ENCODE peak calls at places on chromosome 9, in six cellular contexts. I is SK-N-SH, C is K562, E is HepG2, U is GM12878, H is H1. T is an unnamed sample.

GRCh38 chr9:129318121-129319075 is 140.3 kb upstream of the IER5L start:
- DNase-seq in H (no peak), E (peak; percentile 59), C (no peak), U (no peak), I (no peak), T (no peak)

GRCh38 chr9:126423709-126424185 is 97.1 kb downstream of the MVB12B start:
- DNase-seq in H (no peak), E (no peak), C (no peak), U (no peak), I (no peak), T (no peak)

GRCh38 chr9:126395439-126396212 is 69.0 kb downstream of the MVB12B start:
- DNase-seq in U (no peak), H (no peak), C (no peak), E (no peak), I (no peak), T (no peak)

GRCh38 chr9:125758986-125759811 is 12.0 kb downstream of the PBX3 start:
- DNase-seq in H (no peak), E (peak; percentile 93), C (no peak), I (peak; percentile 12), U (no peak), T (peak; percentile 87)

GRCh38 chr9:70902705-70903131 is 218.7 kb downstream of the TRPM3 start:
- DNase-seq in C (no peak), U (no peak), E (no peak), H (no peak), I (no peak), T (no peak)

GRCh38 chr9:95379630-95380029 is 62.1 kb upstream of the FANCC start:
- DNase-seq in E (no peak), H (peak; percentile 41), C (no peak), I (no peak), U (no peak), T (no peak)

GRCh38 chr9:126125177-126125576 is 201.5 kb upstream of the MVB12B start:
- DNase-seq in I (no peak), E (no peak), H (no peak), C (no peak), U (no peak), T (no peak)

GRCh38 chr9:108057421-108058136 is 568.0 kb upstream of the KLF4 start:
- DNase-seq in U (no peak), H (no peak), C (no peak), E (no peak), I (no peak), T (peak; percentile 7)

GRCh38 chr9:121120386-121120785 is 45.6 kb downstream of the CNTRL start:
- DNase-seq in U (no peak), I (no peak), C (no peak), H (no peak), E (no peak), T (peak; percentile 22)

GRCh38 chr9:82810902-82811301 is 252.0 kb downstream of the RASEF start:
- DNase-seq in I (no peak), U (no peak), E (no peak), H (no peak), C (no peak), T (no peak)

GRCh38 chr9:83596899-83597504 is 25.9 kb upstream of the IDNK start:
- DNase-seq in U (no peak), H (peak; percentile 87), E (no peak), C (peak; percentile 51), I (peak; percentile 54), T (peak; percentile 38)

GRCh38 chr9:134860510-134860909 is 20.1 kb upstream of the FCN2 start:
- DNase-seq in E (no peak), U (no peak), H (no peak), C (no peak), I (no peak), T (no peak)

GRCh38 chr9:1005043-1005667 is 28.7 kb downstream of the DMRT3 start:
- DNase-seq in U (peak; percentile 53), C (peak; percentile 7), I (peak; percentile 24), H (no peak), E (peak; percentile 47), T (peak; percentile 60)

GRCh38 chr9:20319641-20320337 is 302.5 kb downstream of the MLLT3 start:
- DNase-seq in H (no peak), E (no peak), I (no peak), U (no peak), C (no peak), T (no peak)

GRCh38 chr9:134165357-134166315 is 1.3 kb upstream of the RNU6ATAC start:
- DNase-seq in E (no peak), C (peak; percentile 36), U (no peak), I (peak; percentile 63), H (no peak), T (peak; percentile 70)

GRCh38 chr9:36337865-36338264 is 62.2 kb downstream of the RNF38 start:
- DNase-seq in I (no peak), E (no peak), U (no peak), H (no peak), C (no peak), T (no peak)

GRCh38 chr9:84170521-84171141 is 169.9 kb downstream of the SLC28A3 start:
- DNase-seq in U (no peak), E (peak; percentile 45), C (peak; percentile 7), I (peak; percentile 46), H (no peak), T (no peak)

GRCh38 chr9:111992523-111992922 is 95.9 kb downstream of the UGCG start:
- DNase-seq in U (peak; percentile 77), I (no peak), C (no peak), E (no peak), H (no peak), T (no peak)

GRCh38 chr9:111483419-111483861 is 743 bp downstream of the ECPAS start:
- DNase-seq in H (no peak), I (peak; percentile 91), U (no peak), E (peak; percentile 6), C (peak; percentile 75), T (no peak)

GRCh38 chr9:89477811-89478583 is 19.9 kb downstream of the SEMA4D start:
- DNase-seq in H (no peak), C (no peak), E (no peak), U (no peak), I (no peak), T (peak; percentile 66)

GRCh38 chr9:97072285-97072770 is 33.4 kb upstream of the CTSV start:
- DNase-seq in E (no peak), U (no peak), H (no peak), I (no peak), C (no peak), T (no peak)

GRCh38 chr9:2622361-2623045 is 916 bp downstream of the VLDLR start:
- DNase-seq in E (no peak), H (peak; percentile 55), U (no peak), C (no peak), I (peak; percentile 66), T (no peak)

GRCh38 chr9:135522137-135522877 is 1.1 kb downstream of the LCN1 start:
- DNase-seq in C (no peak), E (no peak), I (no peak), U (no peak), H (peak; percentile 50), T (no peak)

GRCh38 chr9:136488247-136489214 is 5.7 kb upstream of the SEC16A start:
- DNase-seq in E (no peak), H (peak; percentile 94), U (no peak), C (peak; percentile 67), I (peak; percentile 81), T (peak; percentile 45)

GRCh38 chr9:135211524-135211890 is 124.0 kb downstream of the OLFM1 start:
- DNase-seq in U (no peak), H (no peak), E (no peak), I (no peak), C (no peak), T (no peak)

GRCh38 chr9:134453776-134454175 is 127.5 kb downstream of the RXRA start:
- DNase-seq in C (no peak), E (no peak), H (no peak), I (no peak), U (no peak), T (no peak)

GRCh38 chr9:120151806-120152205 is 428.2 kb downstream of the CDK5RAP2 start:
- DNase-seq in C (no peak), H (no peak), U (no peak), I (no peak), E (no peak), T (no peak)

GRCh38 chr9:757246-757881 is 84.1 kb upstream of the DMRT1 start:
- DNase-seq in E (peak; percentile 69), I (peak; percentile 15), H (peak; percentile 67), C (no peak), U (no peak), T (no peak)

GRCh38 chr9:89435315-89435823 is 62.5 kb downstream of the SEMA4D start:
- DNase-seq in C (peak; percentile 36), E (no peak), I (no peak), U (no peak), H (peak; percentile 87), T (no peak)

GRCh38 chr9:37417252-37417803 is 5.2 kb upstream of the GRHPR start:
- DNase-seq in E (peak; percentile 18), I (no peak), U (no peak), H (no peak), C (no peak), T (no peak)
- TF ChIP-seq CTCF in E (no peak), I (no peak), U (peak; percentile 8), H (no peak), C (no peak), T (no peak)

DNA sequence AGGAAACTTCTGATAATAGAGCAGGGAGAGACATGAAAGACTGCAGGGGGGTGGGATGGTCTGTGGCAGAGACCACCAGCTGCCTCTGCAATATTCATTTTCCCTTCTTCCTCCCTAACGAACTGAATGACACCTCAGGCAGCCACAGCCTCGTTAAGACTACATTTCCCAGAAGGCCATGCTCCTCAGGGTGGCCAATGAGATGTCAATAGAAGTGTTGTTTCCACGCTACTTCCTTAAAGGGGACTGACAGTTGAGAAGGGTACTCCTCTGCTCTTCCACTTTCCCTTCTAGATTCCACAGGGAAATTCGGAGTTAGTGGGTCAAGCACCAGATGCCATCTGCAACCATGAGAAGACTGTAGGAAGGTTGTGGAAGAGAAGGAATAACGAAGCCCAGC is 52.0 kb upstream of the DAPK1 start:
- DNase-seq in I (no peak), H (peak; percentile 63), E (no peak), U (peak; percentile 44), C (peak; percentile 45), T (no peak)
- TF ChIP-seq GABPA in I (no peak), H (no peak), E (peak; percentile 80), U (peak; percentile 41), C (peak; percentile 31), T (no peak)

GRCh38 chr9:69532359-69532758 is 139.8 kb downstream of the APBA1 start:
- DNase-seq in U (no peak), E (no peak), H (no peak), C (no peak), I (peak; percentile 48), T (no peak)

GRCh38 chr9:69527454-69527853 is 144.7 kb downstream of the APBA1 start:
- DNase-seq in H (no peak), U (no peak), E (peak; percentile 22), C (no peak), I (no peak), T (no peak)

GRCh38 chr9:69526699-69527098 is 145.5 kb downstream of the APBA1 start:
- DNase-seq in H (no peak), I (no peak), C (no peak), U (no peak), E (no peak), T (no peak)
- TF ChIP-seq CTCF in H (no peak), I (no peak), C (no peak), U (no peak), E (no peak), T (no peak)

DNA sequence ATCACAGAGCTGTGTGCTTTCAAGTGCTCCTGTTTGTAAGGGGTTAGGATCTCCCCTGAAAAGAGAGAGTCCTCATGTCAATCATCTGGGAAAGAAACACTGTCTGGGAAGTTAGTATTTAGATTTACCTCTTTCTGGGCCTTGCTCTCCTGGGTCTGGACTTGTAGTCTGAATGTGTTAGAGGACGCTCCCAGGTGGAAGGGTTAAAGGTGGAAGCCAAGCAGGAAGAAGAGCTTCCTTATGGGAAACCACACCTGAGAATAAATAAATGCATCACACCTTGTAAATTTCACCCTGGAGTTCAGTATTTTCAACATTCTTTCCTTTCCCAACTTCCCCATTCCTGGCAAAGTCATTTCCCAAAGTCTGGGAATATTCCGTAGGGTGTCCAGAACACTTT is 1.3 kb downstream of the PLGRKT start:
- DNase-seq in U (no peak), E (no peak), H (no peak), I (no peak), C (no peak), T (no peak)
- TF ChIP-seq GABPA in U (no peak), E (no peak), H (no peak), I (no peak), C (no peak), T (no peak)